ENCODE peak calls at places on chromosomes 3 and 15, in four cellular contexts. T is PC-3, C is suprapubic skin, Q is tibial artery. O is an unnamed sample.
A peak's percentile ranks its signal among the peaks of the same experiment; 100 is the strongest.

GRCh38 chr3:77370413-77370812 is 330.5 kb downstream of the ROBO2 start:
- DNase-seq in T (peak; percentile 78), C (no peak), Q (no peak), O (peak; percentile 78)

GRCh38 chr3:5473471-5473870 is 286.0 kb downstream of the EDEM1 start:
- DNase-seq in T (no peak), C (no peak), Q (no peak), O (no peak)

GRCh38 chr3:105233056-105233455 is 133.7 kb upstream of the ALCAM start:
- DNase-seq in T (no peak), C (no peak), Q (no peak), O (peak; percentile 5)

GRCh38 chr15:81314378-81314777 is 9.6 kb downstream of the STARD5 start:
- DNase-seq in T (no peak), C (no peak), Q (no peak), O (no peak)

GRCh38 chr3:46656778-46657556 is 36.5 kb downstream of the ALS2CL start:
- DNase-seq in T (peak; percentile 55), C (no peak), Q (no peak), O (no peak)

GRCh38 chr15:62403164-62403809 is 238.2 kb upstream of the C2CD4B start:
- DNase-seq in T (peak; percentile 55), C (no peak), Q (no peak), O (peak; percentile 43)

GRCh38 chr3:31244929-31245817 is 287.6 kb upstream of the STT3B start:
- DNase-seq in T (no peak), C (no peak), Q (no peak), O (no peak)

GRCh38 chr3:153291052-153291689 is 129.1 kb downstream of the RAP2B start:
- DNase-seq in T (peak; percentile 69), C (no peak), Q (no peak), O (peak; percentile 32)

GRCh38 chr3:10278501-10278900 is 14.2 kb downstream of the GHRL start:
- DNase-seq in T (no peak), C (no peak), Q (no peak), O (no peak)

GRCh38 chr3:53721187-53721946 is 124.9 kb downstream of the CHDH start:
- DNase-seq in T (peak; percentile 23), C (no peak), Q (no peak), O (peak; percentile 28)

GRCh38 chr3:72533584-72534473 is 314.4 kb downstream of the SHQ1 start:
- DNase-seq in T (no peak), C (no peak), Q (no peak), O (no peak)

GRCh38 chr15:65008989-65009388 is 19.3 kb upstream of the SPG21 start:
- DNase-seq in T (no peak), C (no peak), Q (no peak), O (no peak)

GRCh38 chr15:39156166-39156565 is 424.7 kb upstream of the THBS1 start:
- DNase-seq in T (no peak), C (no peak), Q (peak; percentile 29), O (no peak)

GRCh38 chr3:126911162-126912026 is 71.5 kb upstream of the PLXNA1 start:
- DNase-seq in T (peak; percentile 95), C (no peak), Q (peak; percentile 65), O (peak; percentile 88)

GRCh38 chr15:89119489-89120478 is 31.5 kb downstream of the ABHD2 start:
- DNase-seq in T (peak; percentile 87), C (no peak), Q (peak; percentile 52), O (peak; percentile 95)

GRCh38 chr3:44954962-44955361 is 21.0 kb downstream of the ZDHHC3 start:
- DNase-seq in T (peak; percentile 94), C (peak; percentile 29), Q (no peak), O (no peak)

GRCh38 chr3:183252973-183253363 is at the start of gene B3GNT5:
- DNase-seq in T (peak; percentile 75), C (no peak), Q (no peak), O (no peak)

GRCh38 chr3:111720681-111721380 is 125.7 kb upstream of the ZBED2 start:
- DNase-seq in T (no peak), C (no peak), Q (no peak), O (no peak)

GRCh38 chr3:34364345-34364744 is 565.9 kb downstream of the PDCD6IP start:
- DNase-seq in T (peak; percentile 28), C (no peak), Q (no peak), O (no peak)

GRCh38 chr15:36940636-36941285 is 159.6 kb downstream of the MEIS2 start:
- DNase-seq in T (no peak), C (no peak), Q (no peak), O (no peak)

GRCh38 chr3:194508486-194509449 is 22.0 kb upstream of the ATP13A3 start:
- DNase-seq in T (no peak), C (no peak), Q (no peak), O (no peak)

GRCh38 chr3:83011471-83011870 is 1250.0 kb upstream of the GBE1 start:
- DNase-seq in T (peak; percentile 84), C (no peak), Q (no peak), O (peak; percentile 34)

GRCh38 chr3:77699292-77699691 is 659.4 kb downstream of the ROBO2 start:
- DNase-seq in T (no peak), C (no peak), Q (no peak), O (no peak)

GRCh38 chr3:136838641-136839555 is 20.0 kb downstream of the SLC35G2 start:
- DNase-seq in T (peak; percentile 30), C (no peak), Q (no peak), O (no peak)

GRCh38 chr3:83218383-83219200 is 1457.1 kb upstream of the GBE1 start:
- DNase-seq in T (no peak), C (peak; percentile 59), Q (no peak), O (no peak)

GRCh38 chr3:36302626-36303025 is 77.7 kb upstream of the STAC start:
- DNase-seq in T (no peak), C (no peak), Q (no peak), O (no peak)

GRCh38 chr3:119211193-119211592 is 29.5 kb downstream of the B4GALT4 start:
- DNase-seq in T (no peak), C (no peak), Q (no peak), O (no peak)

GRCh38 chr15:76939715-76940114 is 8.2 kb downstream of the RCN2 start:
- DNase-seq in T (no peak), C (no peak), Q (no peak), O (no peak)

GRCh38 chr3:195873281-195873887 is 35.0 kb downstream of the TNK2 start:
- DNase-seq in T (no peak), C (no peak), Q (no peak), O (no peak)
- H3K27ac ChIP-seq in T (peak overlapping the region; percentile 23), C (no peak overlapping the region), Q (no peak overlapping the region), O (no peak overlapping the region)

GRCh38 chr3:170154569-170155143 is 26.9 kb downstream of the PHC3 start:
- DNase-seq in T (no peak), C (no peak), Q (no peak), O (no peak)

GRCh38 chr3:170154084-170154483 is 27.4 kb downstream of the PHC3 start:
- DNase-seq in T (peak; percentile 21), C (no peak), Q (no peak), O (no peak)

GRCh38 chr3:170159459-170159858 is 22.1 kb downstream of the PHC3 start:
- DNase-seq in T (no peak), C (no peak), Q (no peak), O (no peak)

GRCh38 chr3:170159933-170160332 is 21.6 kb downstream of the PHC3 start:
- DNase-seq in T (no peak), C (no peak), Q (no peak), O (no peak)

GRCh38 chr3:170155604-170156003 is 25.9 kb downstream of the PHC3 start:
- DNase-seq in T (no peak), C (no peak), Q (no peak), O (no peak)
- H3K27ac ChIP-seq in T (no peak overlapping the region), C (no peak overlapping the region), Q (no peak overlapping the region), O (no peak overlapping the region)

GRCh38 chr3:129608087-129608935 is 1.8 kb upstream of the PLXND1 start:
- DNase-seq in T (peak; percentile 6), C (no peak), Q (no peak), O (peak; percentile 60)

GRCh38 chr3:129605593-129606521 is 619 bp downstream of the PLXND1 start:
- DNase-seq in T (peak; percentile 9), C (no peak), Q (no peak), O (no peak)

GRCh38 chr3:129604942-129605592 is 1.4 kb downstream of the PLXND1 start:
- DNase-seq in T (no peak), C (no peak), Q (no peak), O (no peak)

GRCh38 chr3:129607391-129608068 is 1.1 kb upstream of the PLXND1 start:
- DNase-seq in T (no peak), C (no peak), Q (no peak), O (no peak)

DNA sequence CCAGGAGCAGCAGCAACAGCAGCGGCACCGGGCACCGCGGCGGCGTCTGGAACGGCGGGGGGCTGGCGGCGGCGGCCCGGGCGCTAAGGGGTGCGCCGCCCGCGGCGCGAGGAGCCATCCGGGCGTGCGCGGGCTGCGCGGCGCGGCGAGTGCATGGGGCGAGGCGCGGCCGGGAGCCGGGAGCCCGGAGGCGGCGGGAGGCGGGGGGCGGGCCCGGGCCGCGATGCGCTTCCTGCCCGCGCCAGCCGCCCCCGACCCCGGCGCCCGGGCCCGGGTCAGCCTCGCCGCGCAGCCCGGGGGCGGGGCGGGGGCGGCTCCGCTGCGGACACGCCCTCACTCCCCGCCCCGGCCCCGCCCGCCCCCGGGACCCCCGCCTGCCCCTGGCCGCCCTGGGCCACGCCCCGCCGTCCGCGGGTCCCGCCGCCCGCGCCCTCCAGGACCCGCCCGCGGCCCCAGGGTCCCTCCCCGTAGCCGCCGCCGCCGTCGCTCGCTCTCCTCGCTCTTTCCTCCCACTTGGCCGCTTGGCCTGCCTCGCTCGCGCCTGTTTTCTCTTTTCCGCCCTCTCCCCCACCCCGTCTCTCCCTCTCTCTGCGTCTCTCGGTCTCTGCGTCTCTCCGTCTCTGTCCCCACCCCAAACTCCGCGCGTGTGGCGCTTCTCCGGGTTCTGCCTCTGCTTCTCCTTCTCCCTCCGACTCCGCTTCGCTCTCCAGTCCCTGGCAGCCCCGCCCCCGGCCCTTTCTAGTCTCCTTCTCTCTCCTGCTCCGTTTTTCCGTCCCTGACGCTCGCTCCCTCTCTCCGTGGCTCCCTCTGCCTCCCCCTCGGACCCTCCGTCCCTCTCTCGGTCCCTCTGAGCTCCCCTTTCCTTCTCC is at the start of gene PLXND1:
- DNase-seq in T (peak; percentile 38), C (no peak), Q (peak; percentile 80), O (peak; percentile 62)
- H3K27ac ChIP-seq in T (no peak within 1 kb of the TSS), C (peak within 1 kb of the TSS; percentile 90), Q (peak within 1 kb of the TSS; percentile 99), O (peak within 1 kb of the TSS; percentile 72)

GRCh38 chr15:58478579-58478978 is 46.8 kb downstream of the LIPC start:
- DNase-seq in T (no peak), C (no peak), Q (no peak), O (no peak)

GRCh38 chr15:58476525-58477162 is 44.9 kb downstream of the LIPC start:
- DNase-seq in T (no peak), C (no peak), Q (no peak), O (no peak)

GRCh38 chr15:58475573-58476524 is 44.1 kb downstream of the LIPC start:
- DNase-seq in T (no peak), C (no peak), Q (peak; percentile 58), O (no peak)

GRCh38 chr15:58474741-58475323 is 43.0 kb downstream of the LIPC start:
- DNase-seq in T (no peak), C (no peak), Q (no peak), O (no peak)

GRCh38 chr15:58477228-58477627 is 45.4 kb downstream of the LIPC start:
- DNase-seq in T (no peak), C (no peak), Q (no peak), O (no peak)
- H3K27ac ChIP-seq in T (no peak overlapping the region), C (no peak overlapping the region), Q (no peak overlapping the region), O (no peak overlapping the region)

O was measured in brain microvascular endothelial cell.